ENCODE peak calls at places on chromosome 10, in ten cellular contexts. C is adrenal gland; T is germinal center; N is sciatic nerve; V is body of pancreas; E is stimulated activated CD8-positive, alpha-beta memory T cell treated with anti-CD3 and anti-CD28 coated beads, Interleukin-4, amount 100 ng/mL, for 24 hours; H is DMS153; X is activated naive CD4-positive, alpha-beta T cell treated with anti-CD3 and anti-CD28 coated beads, Interleukin-2, amount 50 U/mL, for 72 hours; O is RPMI8226; S is C1 segment of cervical spinal cord. K is an unnamed sample.

GRCh38 chr10:120732067-120732466 is 119.1 kb upstream of the WDR11 start:
- DNase-seq in T (no peak), X (no peak), O (no peak), C (no peak), E (no peak), V (no peak), N (no peak), H (no peak), S (no peak), K (no peak)

GRCh38 chr10:42979181-42979580 is 97.7 kb upstream of the RET start:
- DNase-seq in H (no peak), T (no peak), N (no peak), O (no peak), C (peak; percentile 73), X (no peak), S (no peak), V (peak; percentile 11), E (no peak), K (no peak)

GRCh38 chr10:56561336-56561735 is 200.3 kb upstream of the ZWINT start:
- DNase-seq in N (no peak), H (no peak), S (no peak), T (no peak), C (no peak), X (no peak), E (no peak), V (no peak), O (no peak), K (no peak)

GRCh38 chr10:79287973-79288715 is 59.1 kb upstream of the PPIF start:
- DNase-seq in O (no peak), X (no peak), S (no peak), V (no peak), E (no peak), H (no peak), N (no peak), C (no peak), T (no peak), K (no peak)

GRCh38 chr10:7409732-7410168 is 1.1 kb downstream of the SFMBT2 start:
- DNase-seq in T (peak; percentile 20), O (peak; percentile 45), S (peak; percentile 44), H (no peak), E (no peak), C (no peak), X (peak; percentile 67), V (no peak), N (no peak), K (no peak)

GRCh38 chr10:123512881-123513822 is 153.0 kb upstream of the GPR26 start:
- DNase-seq in X (peak; percentile 13), C (no peak), N (no peak), V (no peak), O (no peak), H (no peak), T (no peak), E (no peak), S (no peak), K (no peak)

GRCh38 chr10:76779163-76779820 is 858.3 kb downstream of the KCNMA1 start:
- DNase-seq in O (no peak), E (no peak), N (no peak), T (no peak), X (no peak), V (no peak), H (no peak), S (no peak), C (no peak), K (no peak)

GRCh38 chr10:76973515-76974289 is 663.9 kb downstream of the KCNMA1 start:
- DNase-seq in H (no peak), S (no peak), O (no peak), V (no peak), C (no peak), T (no peak), N (no peak), X (no peak), E (no peak), K (no peak)

GRCh38 chr10:14787938-14788337 is 13.2 kb upstream of the FAM107B start:
- DNase-seq in T (no peak), E (no peak), H (no peak), S (no peak), V (no peak), O (no peak), C (no peak), N (no peak), X (no peak), K (no peak)

GRCh38 chr10:50404021-50404823 is 152.9 kb upstream of the ASAH2 start:
- DNase-seq in H (no peak), O (no peak), N (no peak), V (no peak), E (no peak), C (no peak), S (no peak), T (no peak), X (no peak), K (no peak)

GRCh38 chr10:29501692-29502091 is 133.1 kb downstream of the SVIL start:
- DNase-seq in O (no peak), X (no peak), T (no peak), V (no peak), S (no peak), E (no peak), N (no peak), C (no peak), H (no peak), K (no peak)

GRCh38 chr10:78393094-78393493 is 359.4 kb downstream of the RPS24 start:
- DNase-seq in V (no peak), E (no peak), O (no peak), X (no peak), H (no peak), C (no peak), S (no peak), T (no peak), N (no peak), K (no peak)

GRCh38 chr10:46301721-46302479 is 15.1 kb downstream of the ANTXRL start:
- DNase-seq in V (no peak), T (no peak), C (peak; percentile 30), O (no peak), X (no peak), S (no peak), N (peak; percentile 45), H (no peak), E (no peak), K (no peak)

GRCh38 chr10:100858742-100859141 is 54.0 kb upstream of the SLF2 start:
- DNase-seq in E (no peak), T (no peak), N (no peak), V (no peak), X (no peak), H (no peak), O (no peak), S (no peak), C (no peak), K (no peak)

GRCh38 chr10:113441220-113441619 is 111.6 kb upstream of the HABP2 start:
- DNase-seq in V (no peak), S (no peak), N (no peak), T (no peak), E (no peak), H (no peak), C (no peak), O (no peak), X (no peak), K (no peak)

GRCh38 chr10:113820507-113820906 is 33.4 kb downstream of the DCLRE1A start:
- DNase-seq in H (no peak), X (no peak), O (no peak), E (no peak), N (no peak), T (no peak), S (no peak), C (no peak), V (no peak), K (no peak)

GRCh38 chr10:129631870-129632623 is 165.0 kb downstream of the MGMT start:
- DNase-seq in X (no peak), O (no peak), V (no peak), C (no peak), T (no peak), H (no peak), E (no peak), N (no peak), S (no peak), K (no peak)

GRCh38 chr10:26779176-26779860 is 81.4 kb downstream of the ABI1 start:
- DNase-seq in E (no peak), O (no peak), X (no peak), T (no peak), H (no peak), C (no peak), V (no peak), N (no peak), S (no peak), K (no peak)

GRCh38 chr10:122128357-122128756 is 139.4 kb downstream of the TACC2 start:
- DNase-seq in T (no peak), E (no peak), N (peak; percentile 82), H (no peak), X (no peak), V (no peak), S (no peak), C (peak; percentile 89), O (no peak), K (peak; percentile 82)

GRCh38 chr10:47062801-47063200 is 151.6 kb downstream of the PTPN20 start:
- DNase-seq in C (peak; percentile 47), V (no peak), X (no peak), E (no peak), H (no peak), O (no peak), T (no peak), S (no peak), N (no peak), K (no peak)

GRCh38 chr10:35135861-35136260 is 9.2 kb downstream of the CREM start:
- DNase-seq in S (no peak), O (no peak), H (no peak), T (no peak), N (no peak), X (no peak), V (no peak), C (no peak), E (no peak), K (no peak)

GRCh38 chr10:12499066-12499465 is 149.7 kb downstream of the CAMK1D start:
- DNase-seq in C (no peak), H (no peak), V (no peak), O (no peak), T (no peak), X (no peak), N (no peak), S (no peak), E (no peak), K (no peak)

GRCh38 chr10:100006241-100006886 is 3.4 kb downstream of the DNMBP start:
- DNase-seq in X (no peak), O (no peak), N (no peak), V (no peak), S (no peak), T (no peak), E (no peak), C (no peak), H (no peak), K (no peak)

GRCh38 chr10:7410306-7410799 is 481 bp downstream of the SFMBT2 start:
- DNase-seq in T (peak; percentile 29), O (peak; percentile 32), N (peak; percentile 63), E (no peak), C (no peak), V (no peak), X (no peak), S (no peak), H (no peak), K (peak; percentile 25)

GRCh38 chr10:21405981-21406380 is 119.5 kb downstream of the SKIDA1 start:
- DNase-seq in E (no peak), X (no peak), N (no peak), S (no peak), T (no peak), O (no peak), H (no peak), C (no peak), V (no peak), K (no peak)

GRCh38 chr10:72691470-72692056 is 380 bp upstream of the MCU start:
- DNase-seq in E (no peak), C (no peak), T (no peak), X (no peak), S (no peak), O (no peak), N (no peak), H (no peak), V (no peak), K (no peak)